ENCODE peak calls at places on chromosomes 3 and 15, in four cellular contexts. U is dorsolateral prefrontal cortex, J is hepatocyte, I is HL-60. O is an unnamed sample.

GRCh38 chr3:193031909-193032308 is 114.3 kb upstream of the MB21D2 start:
- DNase-seq in U (no peak), J (no peak), I (no peak), O (no peak)

GRCh38 chr15:37516628-37517027 is 416.3 kb upstream of the MEIS2 start:
- DNase-seq in U (no peak), J (no peak), I (no peak), O (no peak)

GRCh38 chr3:13827256-13827655 is 52.6 kb downstream of the WNT7A start:
- DNase-seq in U (no peak), J (no peak), I (no peak), O (no peak)

GRCh38 chr3:63800097-63800496 is 19.0 kb upstream of the C3orf49 start:
- DNase-seq in U (no peak), J (no peak), I (no peak), O (no peak)

GRCh38 chr3:36679384-36680200 is 84.8 kb downstream of the DCLK3 start:
- DNase-seq in U (no peak), J (no peak), I (no peak), O (no peak)

GRCh38 chr3:16884748-16885587 is at the start of gene PLCL2:
- DNase-seq in U (no peak), J (peak; percentile 62), I (peak; percentile 60), O (no peak)

GRCh38 chr15:100920516-100921135 is 1.5 kb downstream of the LRRK1 start:
- DNase-seq in U (no peak), J (no peak), I (no peak), O (no peak)

GRCh38 chr3:42683875-42684593 is 1.3 kb upstream of the KLHL40 start:
- DNase-seq in U (peak; percentile 75), J (peak; percentile 89), I (no peak), O (no peak)

GRCh38 chr15:44489464-44489863 is 47.5 kb upstream of the EIF3J start:
- DNase-seq in U (no peak), J (no peak), I (no peak), O (no peak)

DNA sequence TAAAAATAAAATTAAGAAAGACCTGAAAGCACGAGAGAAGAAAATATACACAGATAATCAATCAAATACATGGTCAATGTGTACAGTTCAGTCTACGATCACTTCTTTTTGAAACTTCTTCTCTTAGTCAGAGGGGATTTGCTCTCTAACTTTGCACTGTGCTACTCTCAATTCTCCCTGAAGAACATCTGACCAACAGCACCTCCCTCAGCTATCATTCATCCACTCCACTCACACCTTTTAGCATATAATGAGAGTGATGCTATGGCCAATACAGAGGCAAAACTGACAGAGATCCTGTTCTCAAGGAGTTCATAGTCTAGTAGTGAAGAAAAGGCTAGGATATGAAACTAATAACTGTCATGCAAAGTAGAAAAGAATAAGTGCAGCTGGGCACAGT is 45.9 kb downstream of the P3H2 start:
- DNase-seq in U (no peak), J (no peak), I (no peak), O (no peak)
- TF ChIP-seq CTCF in U (no peak), J (no peak), I (no peak), O (no peak)

GRCh38 chr3:177905895-177906511 is 630.2 kb upstream of the KCNMB2 start:
- DNase-seq in U (no peak), J (no peak), I (no peak), O (no peak)
- H3K4me3 ChIP-seq in U (no peak overlapping the region), J (no peak overlapping the region), I (no peak overlapping the region), O (no peak overlapping the region)

DNA sequence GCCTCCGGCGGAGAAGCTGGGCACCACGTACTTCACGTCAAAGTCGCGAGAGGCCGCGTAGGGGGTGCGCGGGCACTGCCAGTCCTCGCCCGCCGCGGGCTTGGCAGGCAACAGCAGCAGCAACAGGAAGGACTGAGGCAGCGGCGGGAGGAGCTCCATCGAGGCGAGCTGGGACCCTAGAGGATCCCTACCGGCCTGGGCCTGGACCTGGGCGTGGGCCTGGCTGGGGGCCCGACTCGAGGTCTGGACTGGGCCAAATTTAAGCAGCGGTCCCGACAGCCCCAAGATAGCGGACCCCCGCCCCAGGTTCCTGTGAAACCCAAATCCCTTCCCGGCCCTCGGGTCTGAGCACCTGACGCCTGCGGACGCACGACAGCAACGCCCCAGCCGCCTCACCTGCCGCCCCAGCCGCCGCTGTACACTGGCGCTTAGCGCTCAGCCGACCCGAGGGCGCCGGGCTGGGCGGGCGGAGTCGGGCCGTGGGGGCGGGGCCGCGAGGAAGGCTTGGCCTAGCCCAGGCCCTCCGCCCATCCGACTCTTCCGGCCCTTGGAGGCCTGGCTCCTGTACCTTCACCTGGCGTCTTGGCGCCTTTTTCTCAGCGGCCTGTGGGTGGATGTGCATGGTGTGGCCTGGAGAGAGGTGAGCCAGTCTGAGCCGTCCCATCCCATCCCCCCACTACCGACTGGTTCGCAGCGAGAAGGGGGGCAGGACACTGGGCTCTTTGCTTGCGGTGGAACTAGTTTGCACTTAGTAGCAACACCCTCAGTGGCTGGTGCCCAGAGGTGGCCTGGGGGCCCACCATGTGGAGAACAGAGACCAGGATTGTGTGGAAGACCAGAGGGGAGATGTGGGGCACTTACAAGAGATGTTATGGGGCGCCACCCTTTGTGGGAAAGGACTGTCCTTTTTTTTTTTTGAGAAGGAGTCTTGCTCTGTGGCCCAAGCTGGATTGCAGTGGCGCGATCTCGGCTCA is at the start of gene MST1R:
- DNase-seq in U (no peak), J (peak; percentile 92), I (no peak), O (peak; percentile 77)
- TF ChIP-seq CTCF in U (no peak), J (no peak), I (no peak), O (no peak)

DNA sequence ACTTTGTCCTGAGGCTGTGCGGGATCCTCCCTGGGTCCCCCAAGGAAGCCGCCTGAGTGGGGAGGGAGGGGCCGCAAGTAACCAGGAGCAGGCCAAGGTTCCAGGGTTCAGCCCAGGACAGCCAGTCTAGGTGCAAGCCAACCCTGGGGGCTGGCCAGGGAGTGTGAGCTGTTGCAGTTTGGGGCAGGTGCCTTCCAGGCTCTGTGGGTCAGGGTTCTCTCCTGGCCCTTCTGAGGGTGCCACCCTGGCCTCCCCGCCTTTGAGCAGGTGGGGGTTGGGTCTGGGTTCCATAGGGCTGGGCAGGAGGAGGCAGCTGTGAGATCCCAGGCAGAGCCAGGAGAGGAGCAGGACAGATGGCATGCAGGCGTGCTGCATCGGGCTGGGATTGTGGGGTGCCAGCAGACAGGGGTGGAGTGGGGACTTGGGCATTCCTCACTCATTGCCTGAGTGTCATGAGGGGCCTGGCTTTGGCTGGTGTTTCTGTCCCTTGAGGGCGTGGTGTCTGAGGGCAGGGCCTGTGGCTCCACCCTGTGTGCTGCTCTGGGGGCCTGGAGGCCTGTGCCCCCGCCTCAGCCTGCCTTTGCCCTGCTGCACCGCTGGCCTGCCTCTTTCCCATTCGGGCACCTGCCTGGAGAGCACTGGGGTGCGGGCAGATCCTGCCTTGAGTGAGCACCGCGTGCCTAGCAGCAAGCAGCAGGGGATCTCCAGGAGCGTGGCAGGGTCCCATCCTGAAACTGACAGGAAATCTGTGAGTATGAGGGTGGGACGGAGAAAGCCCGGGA is 18.4 kb downstream of the KLF13 start:
- DNase-seq in U (no peak), J (no peak), I (no peak), O (no peak)
- H3K4me3 ChIP-seq in U (no peak overlapping the region), J (no peak overlapping the region), I (no peak overlapping the region), O (peak overlapping the region; percentile 67)

O was measured in GM12864.